ENCODE peak calls at places on chromosomes 5 and 9, in nine cellular contexts. One of them, this sample, is unnamed.

GRCh38 chr5:144429405-144429804 is 258.7 kb downstream of the KCTD16 start:
- DNase-seq in activated T-helper 1 cell treated with anti-CD3 and anti-CD28 coated beads, Interleukin-12 subunit alpha, Interleukin-12 subunit beta, Interleukin-2, Interleukin-4 antibody, amounts not matched to agents 30 ng/mL and 10 ng/mL and 1 ng/mL, durations not matched to agents 14 hours and 24 hours and 36 hours: no peak
- DNase-seq in GM04503: no peak
- DNase-seq in EL: no peak
- DNase-seq in BE2C: no peak
- DNase-seq in NCI-H748 treated with DMSO at 0.1 percent for 48 hours: no peak
- DNase-seq in cardiac fibroblast: no peak
- DNase-seq in iPS-NIHi11: no peak
- DNase-seq in heart left ventricle: no peak
- DNase-seq in this sample: no peak

GRCh38 chr9:15182003-15182695 is 124.9 kb downstream of the TTC39B start:
- DNase-seq in activated T-helper 1 cell treated with anti-CD3 and anti-CD28 coated beads, Interleukin-12 subunit alpha, Interleukin-12 subunit beta, Interleukin-2, Interleukin-4 antibody, amounts not matched to agents 30 ng/mL and 10 ng/mL and 1 ng/mL, durations not matched to agents 14 hours and 24 hours and 36 hours: no peak
- DNase-seq in GM04503: no peak
- DNase-seq in EL: no peak
- DNase-seq in BE2C: no peak
- DNase-seq in NCI-H748 treated with DMSO at 0.1 percent for 48 hours: peak; percentile 98
- DNase-seq in cardiac fibroblast: no peak
- DNase-seq in iPS-NIHi11: no peak
- DNase-seq in heart left ventricle: no peak
- DNase-seq in this sample: no peak

GRCh38 chr5:57171818-57172465 is 1.9 kb upstream of the GPBP1 start:
- DNase-seq in activated T-helper 1 cell treated with anti-CD3 and anti-CD28 coated beads, Interleukin-12 subunit alpha, Interleukin-12 subunit beta, Interleukin-2, Interleukin-4 antibody, amounts not matched to agents 30 ng/mL and 10 ng/mL and 1 ng/mL, durations not matched to agents 14 hours and 24 hours and 36 hours: no peak
- DNase-seq in GM04503: no peak
- DNase-seq in EL: no peak
- DNase-seq in BE2C: no peak
- DNase-seq in NCI-H748 treated with DMSO at 0.1 percent for 48 hours: no peak
- DNase-seq in cardiac fibroblast: no peak
- DNase-seq in iPS-NIHi11: no peak
- DNase-seq in heart left ventricle: no peak
- DNase-seq in this sample: no peak

GRCh38 chr5:69271376-69271775 is 36.7 kb downstream of the CDK7 start:
- DNase-seq in activated T-helper 1 cell treated with anti-CD3 and anti-CD28 coated beads, Interleukin-12 subunit alpha, Interleukin-12 subunit beta, Interleukin-2, Interleukin-4 antibody, amounts not matched to agents 30 ng/mL and 10 ng/mL and 1 ng/mL, durations not matched to agents 14 hours and 24 hours and 36 hours: no peak
- DNase-seq in GM04503: no peak
- DNase-seq in EL: peak; percentile 69
- DNase-seq in BE2C: no peak
- DNase-seq in NCI-H748 treated with DMSO at 0.1 percent for 48 hours: no peak
- DNase-seq in cardiac fibroblast: peak; percentile 58
- DNase-seq in iPS-NIHi11: no peak
- DNase-seq in heart left ventricle: peak; percentile 27
- DNase-seq in this sample: no peak

GRCh38 chr9:8114826-8115225 is 315.2 kb upstream of the DMAC1 start:
- DNase-seq in activated T-helper 1 cell treated with anti-CD3 and anti-CD28 coated beads, Interleukin-12 subunit alpha, Interleukin-12 subunit beta, Interleukin-2, Interleukin-4 antibody, amounts not matched to agents 30 ng/mL and 10 ng/mL and 1 ng/mL, durations not matched to agents 14 hours and 24 hours and 36 hours: no peak
- DNase-seq in GM04503: no peak
- DNase-seq in EL: no peak
- DNase-seq in BE2C: no peak
- DNase-seq in NCI-H748 treated with DMSO at 0.1 percent for 48 hours: no peak
- DNase-seq in cardiac fibroblast: no peak
- DNase-seq in iPS-NIHi11: no peak
- DNase-seq in heart left ventricle: no peak
- DNase-seq in this sample: no peak

GRCh38 chr9:34332370-34332964 is 3.1 kb downstream of the NUDT2 start:
- DNase-seq in activated T-helper 1 cell treated with anti-CD3 and anti-CD28 coated beads, Interleukin-12 subunit alpha, Interleukin-12 subunit beta, Interleukin-2, Interleukin-4 antibody, amounts not matched to agents 30 ng/mL and 10 ng/mL and 1 ng/mL, durations not matched to agents 14 hours and 24 hours and 36 hours: no peak
- DNase-seq in GM04503: no peak
- DNase-seq in EL: peak; percentile 39
- DNase-seq in BE2C: no peak
- DNase-seq in NCI-H748 treated with DMSO at 0.1 percent for 48 hours: peak; percentile 30
- DNase-seq in cardiac fibroblast: peak; percentile 72
- DNase-seq in iPS-NIHi11: no peak
- DNase-seq in heart left ventricle: no peak
- DNase-seq in this sample: no peak

GRCh38 chr5:1002836-1003235 is 5.8 kb upstream of the NKD2 start:
- DNase-seq in activated T-helper 1 cell treated with anti-CD3 and anti-CD28 coated beads, Interleukin-12 subunit alpha, Interleukin-12 subunit beta, Interleukin-2, Interleukin-4 antibody, amounts not matched to agents 30 ng/mL and 10 ng/mL and 1 ng/mL, durations not matched to agents 14 hours and 24 hours and 36 hours: no peak
- DNase-seq in GM04503: no peak
- DNase-seq in EL: no peak
- DNase-seq in BE2C: no peak
- DNase-seq in NCI-H748 treated with DMSO at 0.1 percent for 48 hours: no peak
- DNase-seq in cardiac fibroblast: no peak
- DNase-seq in iPS-NIHi11: no peak
- DNase-seq in heart left ventricle: no peak
- DNase-seq in this sample: no peak

GRCh38 chr9:91659529-91660294 is 236.1 kb upstream of the NFIL3 start:
- DNase-seq in activated T-helper 1 cell treated with anti-CD3 and anti-CD28 coated beads, Interleukin-12 subunit alpha, Interleukin-12 subunit beta, Interleukin-2, Interleukin-4 antibody, amounts not matched to agents 30 ng/mL and 10 ng/mL and 1 ng/mL, durations not matched to agents 14 hours and 24 hours and 36 hours: no peak
- DNase-seq in GM04503: no peak
- DNase-seq in EL: peak; percentile 47
- DNase-seq in BE2C: peak; percentile 53
- DNase-seq in NCI-H748 treated with DMSO at 0.1 percent for 48 hours: no peak
- DNase-seq in cardiac fibroblast: peak; percentile 47
- DNase-seq in iPS-NIHi11: peak; percentile 67
- DNase-seq in heart left ventricle: no peak
- DNase-seq in this sample: no peak

GRCh38 chr5:133821311-133821741 is 147.1 kb downstream of the C5orf15 start:
- DNase-seq in activated T-helper 1 cell treated with anti-CD3 and anti-CD28 coated beads, Interleukin-12 subunit alpha, Interleukin-12 subunit beta, Interleukin-2, Interleukin-4 antibody, amounts not matched to agents 30 ng/mL and 10 ng/mL and 1 ng/mL, durations not matched to agents 14 hours and 24 hours and 36 hours: no peak
- DNase-seq in GM04503: no peak
- DNase-seq in EL: no peak
- DNase-seq in BE2C: no peak
- DNase-seq in NCI-H748 treated with DMSO at 0.1 percent for 48 hours: no peak
- DNase-seq in cardiac fibroblast: no peak
- DNase-seq in iPS-NIHi11: no peak
- DNase-seq in heart left ventricle: no peak
- DNase-seq in this sample: no peak

GRCh38 chr9:38298904-38299303 is 93.6 kb upstream of the ALDH1B1 start:
- DNase-seq in activated T-helper 1 cell treated with anti-CD3 and anti-CD28 coated beads, Interleukin-12 subunit alpha, Interleukin-12 subunit beta, Interleukin-2, Interleukin-4 antibody, amounts not matched to agents 30 ng/mL and 10 ng/mL and 1 ng/mL, durations not matched to agents 14 hours and 24 hours and 36 hours: no peak
- DNase-seq in GM04503: no peak
- DNase-seq in EL: no peak
- DNase-seq in BE2C: no peak
- DNase-seq in NCI-H748 treated with DMSO at 0.1 percent for 48 hours: no peak
- DNase-seq in cardiac fibroblast: no peak
- DNase-seq in iPS-NIHi11: no peak
- DNase-seq in heart left ventricle: no peak
- DNase-seq in this sample: no peak

GRCh38 chr5:82808960-82809359 is 268.2 kb downstream of the TMEM167A start:
- DNase-seq in activated T-helper 1 cell treated with anti-CD3 and anti-CD28 coated beads, Interleukin-12 subunit alpha, Interleukin-12 subunit beta, Interleukin-2, Interleukin-4 antibody, amounts not matched to agents 30 ng/mL and 10 ng/mL and 1 ng/mL, durations not matched to agents 14 hours and 24 hours and 36 hours: no peak
- DNase-seq in GM04503: no peak
- DNase-seq in EL: no peak
- DNase-seq in BE2C: no peak
- DNase-seq in NCI-H748 treated with DMSO at 0.1 percent for 48 hours: no peak
- DNase-seq in cardiac fibroblast: peak; percentile 12
- DNase-seq in iPS-NIHi11: no peak
- DNase-seq in heart left ventricle: no peak
- DNase-seq in this sample: no peak

GRCh38 chr5:43313854-43314457 is 744 bp upstream of the HMGCS1 start:
- DNase-seq in activated T-helper 1 cell treated with anti-CD3 and anti-CD28 coated beads, Interleukin-12 subunit alpha, Interleukin-12 subunit beta, Interleukin-2, Interleukin-4 antibody, amounts not matched to agents 30 ng/mL and 10 ng/mL and 1 ng/mL, durations not matched to agents 14 hours and 24 hours and 36 hours: no peak
- DNase-seq in GM04503: no peak
- DNase-seq in EL: no peak
- DNase-seq in BE2C: peak; percentile 21
- DNase-seq in NCI-H748 treated with DMSO at 0.1 percent for 48 hours: peak; percentile 96
- DNase-seq in cardiac fibroblast: peak; percentile 62
- DNase-seq in iPS-NIHi11: peak; percentile 14
- DNase-seq in heart left ventricle: no peak
- DNase-seq in this sample: no peak

GRCh38 chr9:15142903-15143534 is 164.0 kb downstream of the TTC39B start:
- DNase-seq in activated T-helper 1 cell treated with anti-CD3 and anti-CD28 coated beads, Interleukin-12 subunit alpha, Interleukin-12 subunit beta, Interleukin-2, Interleukin-4 antibody, amounts not matched to agents 30 ng/mL and 10 ng/mL and 1 ng/mL, durations not matched to agents 14 hours and 24 hours and 36 hours: peak; percentile 5
- DNase-seq in GM04503: no peak
- DNase-seq in EL: peak; percentile 45
- DNase-seq in BE2C: peak; percentile 28
- DNase-seq in NCI-H748 treated with DMSO at 0.1 percent for 48 hours: peak; percentile 50
- DNase-seq in cardiac fibroblast: peak; percentile 73
- DNase-seq in iPS-NIHi11: peak; percentile 73
- DNase-seq in heart left ventricle: no peak
- DNase-seq in this sample: peak; percentile 29

GRCh38 chr5:142171270-142171669 is 62.7 kb downstream of the NDFIP1 start:
- DNase-seq in activated T-helper 1 cell treated with anti-CD3 and anti-CD28 coated beads, Interleukin-12 subunit alpha, Interleukin-12 subunit beta, Interleukin-2, Interleukin-4 antibody, amounts not matched to agents 30 ng/mL and 10 ng/mL and 1 ng/mL, durations not matched to agents 14 hours and 24 hours and 36 hours: no peak
- DNase-seq in GM04503: no peak
- DNase-seq in EL: no peak
- DNase-seq in BE2C: no peak
- DNase-seq in NCI-H748 treated with DMSO at 0.1 percent for 48 hours: no peak
- DNase-seq in cardiac fibroblast: no peak
- DNase-seq in iPS-NIHi11: no peak
- DNase-seq in heart left ventricle: no peak
- DNase-seq in this sample: no peak

GRCh38 chr5:64637837-64638443 is 52.4 kb upstream of the SHISAL2B start:
- DNase-seq in activated T-helper 1 cell treated with anti-CD3 and anti-CD28 coated beads, Interleukin-12 subunit alpha, Interleukin-12 subunit beta, Interleukin-2, Interleukin-4 antibody, amounts not matched to agents 30 ng/mL and 10 ng/mL and 1 ng/mL, durations not matched to agents 14 hours and 24 hours and 36 hours: no peak
- DNase-seq in GM04503: no peak
- DNase-seq in EL: peak; percentile 8
- DNase-seq in BE2C: no peak
- DNase-seq in NCI-H748 treated with DMSO at 0.1 percent for 48 hours: no peak
- DNase-seq in cardiac fibroblast: no peak
- DNase-seq in iPS-NIHi11: peak; percentile 26
- DNase-seq in heart left ventricle: no peak
- DNase-seq in this sample: no peak

GRCh38 chr9:83312543-83312942 is 225.7 kb downstream of the FRMD3 start:
- DNase-seq in activated T-helper 1 cell treated with anti-CD3 and anti-CD28 coated beads, Interleukin-12 subunit alpha, Interleukin-12 subunit beta, Interleukin-2, Interleukin-4 antibody, amounts not matched to agents 30 ng/mL and 10 ng/mL and 1 ng/mL, durations not matched to agents 14 hours and 24 hours and 36 hours: no peak
- DNase-seq in GM04503: no peak
- DNase-seq in EL: no peak
- DNase-seq in BE2C: no peak
- DNase-seq in NCI-H748 treated with DMSO at 0.1 percent for 48 hours: peak; percentile 69
- DNase-seq in cardiac fibroblast: no peak
- DNase-seq in iPS-NIHi11: no peak
- DNase-seq in heart left ventricle: no peak
- DNase-seq in this sample: no peak

GRCh38 chr9:126615251-126615790 is 1.6 kb downstream of the LMX1B start:
- DNase-seq in activated T-helper 1 cell treated with anti-CD3 and anti-CD28 coated beads, Interleukin-12 subunit alpha, Interleukin-12 subunit beta, Interleukin-2, Interleukin-4 antibody, amounts not matched to agents 30 ng/mL and 10 ng/mL and 1 ng/mL, durations not matched to agents 14 hours and 24 hours and 36 hours: peak; percentile 9
- DNase-seq in GM04503: no peak
- DNase-seq in EL: no peak
- DNase-seq in BE2C: no peak
- DNase-seq in NCI-H748 treated with DMSO at 0.1 percent for 48 hours: peak; percentile 55
- DNase-seq in cardiac fibroblast: peak; percentile 17
- DNase-seq in iPS-NIHi11: peak; percentile 49
- DNase-seq in heart left ventricle: no peak
- DNase-seq in this sample: no peak

GRCh38 chr5:76986828-76987526 is 34.1 kb downstream of the CRHBP start:
- DNase-seq in activated T-helper 1 cell treated with anti-CD3 and anti-CD28 coated beads, Interleukin-12 subunit alpha, Interleukin-12 subunit beta, Interleukin-2, Interleukin-4 antibody, amounts not matched to agents 30 ng/mL and 10 ng/mL and 1 ng/mL, durations not matched to agents 14 hours and 24 hours and 36 hours: no peak
- DNase-seq in GM04503: no peak
- DNase-seq in EL: no peak
- DNase-seq in BE2C: no peak
- DNase-seq in NCI-H748 treated with DMSO at 0.1 percent for 48 hours: peak; percentile 20
- DNase-seq in cardiac fibroblast: no peak
- DNase-seq in iPS-NIHi11: no peak
- DNase-seq in heart left ventricle: no peak
- DNase-seq in this sample: no peak

GRCh38 chr9:112338561-112338960 is 5.1 kb upstream of the PTBP3 start:
- DNase-seq in activated T-helper 1 cell treated with anti-CD3 and anti-CD28 coated beads, Interleukin-12 subunit alpha, Interleukin-12 subunit beta, Interleukin-2, Interleukin-4 antibody, amounts not matched to agents 30 ng/mL and 10 ng/mL and 1 ng/mL, durations not matched to agents 14 hours and 24 hours and 36 hours: no peak
- DNase-seq in GM04503: peak; percentile 51
- DNase-seq in EL: peak; percentile 74
- DNase-seq in BE2C: no peak
- DNase-seq in NCI-H748 treated with DMSO at 0.1 percent for 48 hours: no peak
- DNase-seq in cardiac fibroblast: no peak
- DNase-seq in iPS-NIHi11: no peak
- DNase-seq in heart left ventricle: no peak
- DNase-seq in this sample: no peak

GRCh38 chr5:119470851-119471451 is 18.7 kb downstream of the HSD17B4 start:
- DNase-seq in activated T-helper 1 cell treated with anti-CD3 and anti-CD28 coated beads, Interleukin-12 subunit alpha, Interleukin-12 subunit beta, Interleukin-2, Interleukin-4 antibody, amounts not matched to agents 30 ng/mL and 10 ng/mL and 1 ng/mL, durations not matched to agents 14 hours and 24 hours and 36 hours: no peak
- DNase-seq in GM04503: no peak
- DNase-seq in EL: peak; percentile 39
- DNase-seq in BE2C: peak; percentile 15
- DNase-seq in NCI-H748 treated with DMSO at 0.1 percent for 48 hours: peak; percentile 14
- DNase-seq in cardiac fibroblast: peak; percentile 64
- DNase-seq in iPS-NIHi11: no peak
- DNase-seq in heart left ventricle: no peak
- DNase-seq in this sample: peak; percentile 11

GRCh38 chr5:156800982-156801381 is 49.1 kb upstream of the PPP1R2B start:
- DNase-seq in activated T-helper 1 cell treated with anti-CD3 and anti-CD28 coated beads, Interleukin-12 subunit alpha, Interleukin-12 subunit beta, Interleukin-2, Interleukin-4 antibody, amounts not matched to agents 30 ng/mL and 10 ng/mL and 1 ng/mL, durations not matched to agents 14 hours and 24 hours and 36 hours: no peak
- DNase-seq in GM04503: no peak
- DNase-seq in EL: no peak
- DNase-seq in BE2C: no peak
- DNase-seq in NCI-H748 treated with DMSO at 0.1 percent for 48 hours: no peak
- DNase-seq in cardiac fibroblast: no peak
- DNase-seq in iPS-NIHi11: no peak
- DNase-seq in heart left ventricle: no peak
- DNase-seq in this sample: no peak

GRCh38 chr5:59357421-59357977 is 536.0 kb downstream of the PDE4D start:
- DNase-seq in activated T-helper 1 cell treated with anti-CD3 and anti-CD28 coated beads, Interleukin-12 subunit alpha, Interleukin-12 subunit beta, Interleukin-2, Interleukin-4 antibody, amounts not matched to agents 30 ng/mL and 10 ng/mL and 1 ng/mL, durations not matched to agents 14 hours and 24 hours and 36 hours: no peak
- DNase-seq in GM04503: no peak
- DNase-seq in EL: no peak
- DNase-seq in BE2C: no peak
- DNase-seq in NCI-H748 treated with DMSO at 0.1 percent for 48 hours: no peak
- DNase-seq in cardiac fibroblast: peak; percentile 68
- DNase-seq in iPS-NIHi11: no peak
- DNase-seq in heart left ventricle: no peak
- DNase-seq in this sample: no peak

GRCh38 chr5:34652916-34653315 is 3.2 kb upstream of the RAI14 start:
- DNase-seq in activated T-helper 1 cell treated with anti-CD3 and anti-CD28 coated beads, Interleukin-12 subunit alpha, Interleukin-12 subunit beta, Interleukin-2, Interleukin-4 antibody, amounts not matched to agents 30 ng/mL and 10 ng/mL and 1 ng/mL, durations not matched to agents 14 hours and 24 hours and 36 hours: no peak
- DNase-seq in GM04503: no peak
- DNase-seq in EL: peak; percentile 66
- DNase-seq in BE2C: no peak
- DNase-seq in NCI-H748 treated with DMSO at 0.1 percent for 48 hours: no peak
- DNase-seq in cardiac fibroblast: peak; percentile 80
- DNase-seq in iPS-NIHi11: no peak
- DNase-seq in heart left ventricle: no peak
- DNase-seq in this sample: no peak

GRCh38 chr9:10562581-10563343 is 50.0 kb downstream of the PTPRD start:
- DNase-seq in activated T-helper 1 cell treated with anti-CD3 and anti-CD28 coated beads, Interleukin-12 subunit alpha, Interleukin-12 subunit beta, Interleukin-2, Interleukin-4 antibody, amounts not matched to agents 30 ng/mL and 10 ng/mL and 1 ng/mL, durations not matched to agents 14 hours and 24 hours and 36 hours: no peak
- DNase-seq in GM04503: no peak
- DNase-seq in EL: no peak
- DNase-seq in BE2C: no peak
- DNase-seq in NCI-H748 treated with DMSO at 0.1 percent for 48 hours: no peak
- DNase-seq in cardiac fibroblast: no peak
- DNase-seq in iPS-NIHi11: no peak
- DNase-seq in heart left ventricle: no peak
- DNase-seq in this sample: no peak

GRCh38 chr5:40240111-40240510 is 439.6 kb upstream of the PTGER4 start:
- DNase-seq in activated T-helper 1 cell treated with anti-CD3 and anti-CD28 coated beads, Interleukin-12 subunit alpha, Interleukin-12 subunit beta, Interleukin-2, Interleukin-4 antibody, amounts not matched to agents 30 ng/mL and 10 ng/mL and 1 ng/mL, durations not matched to agents 14 hours and 24 hours and 36 hours: no peak
- DNase-seq in GM04503: no peak
- DNase-seq in EL: peak; percentile 36
- DNase-seq in BE2C: no peak
- DNase-seq in NCI-H748 treated with DMSO at 0.1 percent for 48 hours: no peak
- DNase-seq in cardiac fibroblast: peak; percentile 12
- DNase-seq in iPS-NIHi11: no peak
- DNase-seq in heart left ventricle: no peak
- DNase-seq in this sample: peak; percentile 51

GRCh38 chr9:18795947-18796705 is 236.9 kb downstream of the SAXO1 start:
- DNase-seq in activated T-helper 1 cell treated with anti-CD3 and anti-CD28 coated beads, Interleukin-12 subunit alpha, Interleukin-12 subunit beta, Interleukin-2, Interleukin-4 antibody, amounts not matched to agents 30 ng/mL and 10 ng/mL and 1 ng/mL, durations not matched to agents 14 hours and 24 hours and 36 hours: no peak
- DNase-seq in GM04503: peak; percentile 78
- DNase-seq in EL: peak; percentile 4
- DNase-seq in BE2C: no peak
- DNase-seq in NCI-H748 treated with DMSO at 0.1 percent for 48 hours: no peak
- DNase-seq in cardiac fibroblast: peak; percentile 74
- DNase-seq in iPS-NIHi11: no peak
- DNase-seq in heart left ventricle: no peak
- DNase-seq in this sample: no peak

GRCh38 chr9:78278177-78278777 is 18.6 kb upstream of the PSAT1 start:
- DNase-seq in activated T-helper 1 cell treated with anti-CD3 and anti-CD28 coated beads, Interleukin-12 subunit alpha, Interleukin-12 subunit beta, Interleukin-2, Interleukin-4 antibody, amounts not matched to agents 30 ng/mL and 10 ng/mL and 1 ng/mL, durations not matched to agents 14 hours and 24 hours and 36 hours: no peak
- DNase-seq in GM04503: peak; percentile 77
- DNase-seq in EL: no peak
- DNase-seq in BE2C: no peak
- DNase-seq in NCI-H748 treated with DMSO at 0.1 percent for 48 hours: no peak
- DNase-seq in cardiac fibroblast: peak; percentile 88
- DNase-seq in iPS-NIHi11: no peak
- DNase-seq in heart left ventricle: no peak
- DNase-seq in this sample: no peak

GRCh38 chr5:122942164-122942914 is 94.2 kb downstream of the PPIC start:
- DNase-seq in activated T-helper 1 cell treated with anti-CD3 and anti-CD28 coated beads, Interleukin-12 subunit alpha, Interleukin-12 subunit beta, Interleukin-2, Interleukin-4 antibody, amounts not matched to agents 30 ng/mL and 10 ng/mL and 1 ng/mL, durations not matched to agents 14 hours and 24 hours and 36 hours: no peak
- DNase-seq in GM04503: no peak
- DNase-seq in EL: peak; percentile 56
- DNase-seq in BE2C: no peak
- DNase-seq in NCI-H748 treated with DMSO at 0.1 percent for 48 hours: no peak
- DNase-seq in cardiac fibroblast: peak; percentile 8
- DNase-seq in iPS-NIHi11: no peak
- DNase-seq in heart left ventricle: no peak
- DNase-seq in this sample: no peak

This sample was measured in HFF-Myc.